ENCODE peak calls at places on chromosomes 4 and X, in four cellular contexts. X, Y, D and S are unnamed samples.

GRCh38 chr4:1899149-1900086 is 28.2 kb downstream of the NSD2 start:
- DNase-seq in X (peak), Y (peak), D (peak), S (peak)

GRCh38 chr4:134499074-134499473 is 297.5 kb upstream of the PABPC4L start:
- DNase-seq in X (no peak), Y (no peak), D (no peak), S (no peak)

GRCh38 chr4:153346563-153346962 is 2.1 kb downstream of the MND1 start:
- DNase-seq in X (no peak), Y (peak), D (no peak), S (no peak)

GRCh38 chr4:55742655-55743191 is 76.9 kb upstream of the EXOC1L start:
- DNase-seq in X (peak), Y (peak), D (no peak), S (peak)

GRCh38 chrX:119399772-119400101 is 601 bp downstream of the SLC25A43 start:
- DNase-seq in X (no peak), Y (no peak), D (no peak), S (no peak)

GRCh38 chr4:7857238-7857701 is 82.4 kb downstream of the AFAP1 start:
- DNase-seq in X (no peak), Y (no peak), D (no peak), S (no peak)

GRCh38 chr4:8703857-8704495 is 111.4 kb downstream of the CPZ start:
- DNase-seq in X (no peak), Y (no peak), D (no peak), S (no peak)

GRCh38 chrX:45351478-45351877 is 150.8 kb upstream of the DIPK2B start:
- DNase-seq in X (no peak), Y (no peak), D (no peak), S (no peak)

GRCh38 chr4:57303012-57303751 is 193.0 kb upstream of the IGFBP7 start:
- DNase-seq in X (no peak), Y (no peak), D (no peak), S (no peak)

GRCh38 chrX:54811301-54811885 is 3.8 kb downstream of the MAGED2 start:
- DNase-seq in X (no peak), Y (no peak), D (no peak), S (no peak)

GRCh38 chrX:134760671-134761070 is 102.4 kb upstream of the PLAC1 start:
- DNase-seq in X (no peak), Y (no peak), D (no peak), S (no peak)

GRCh38 chr4:101199507-101200285 is 147.6 kb downstream of the PPP3CA start:
- DNase-seq in X (no peak), Y (no peak), D (no peak), S (no peak)

GRCh38 chr4:44532851-44533250 is 84.2 kb upstream of the KCTD8 start:
- DNase-seq in X (no peak), Y (no peak), D (no peak), S (no peak)

GRCh38 chr4:17347445-17347844 is 164.4 kb downstream of the QDPR start:
- DNase-seq in X (peak), Y (peak), D (no peak), S (peak)

GRCh38 chr4:119165767-119166166 is 30.1 kb downstream of the MYOZ2 start:
- DNase-seq in X (no peak), Y (no peak), D (no peak), S (no peak)

GRCh38 chr4:119172223-119172622 is 36.6 kb downstream of the MYOZ2 start:
- DNase-seq in X (no peak), Y (no peak), D (no peak), S (no peak)

GRCh38 chr4:119170195-119170594 is 34.6 kb downstream of the MYOZ2 start:
- DNase-seq in X (no peak), Y (no peak), D (no peak), S (no peak)
- TF ChIP-seq REST in X (no peak), Y (no peak), D (no peak), S (no peak)

DNA sequence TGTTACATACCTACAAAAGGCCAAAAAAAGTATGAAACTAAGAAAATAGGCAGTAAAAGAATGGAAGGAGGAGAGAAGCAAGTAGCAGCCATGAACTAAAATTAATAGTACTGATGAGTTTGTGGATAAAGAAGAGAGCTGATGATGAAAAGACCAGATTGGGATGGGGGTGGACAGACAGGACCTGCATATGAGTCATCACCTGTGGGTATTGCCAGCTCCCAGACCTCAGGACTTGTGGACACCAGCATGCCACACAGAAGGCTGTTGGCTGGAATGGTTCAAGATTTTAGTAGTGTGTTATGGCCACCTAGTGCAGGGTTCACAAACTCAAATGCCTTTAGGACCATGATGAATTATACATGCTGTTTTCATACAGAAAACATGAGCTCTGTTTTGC is 58.9 kb downstream of the ARX start:
- DNase-seq in X (no peak), Y (no peak), D (no peak), S (no peak)
- TF ChIP-seq MYC in X (no peak), Y (no peak), D (no peak), S (no peak)

GRCh38 chrX:130027569-130027968 is 45.1 kb downstream of the BCORL1 start:
- DNase-seq in X (no peak), Y (no peak), D (no peak), S (no peak)

GRCh38 chrX:130030826-130031225 is 48.4 kb downstream of the BCORL1 start:
- DNase-seq in X (no peak), Y (no peak), D (no peak), S (no peak)

GRCh38 chrX:130034178-130034577 is 51.7 kb downstream of the BCORL1 start:
- DNase-seq in X (no peak), Y (no peak), D (no peak), S (no peak)

GRCh38 chrX:130028196-130028595 is 45.8 kb downstream of the BCORL1 start:
- DNase-seq in X (no peak), Y (peak), D (no peak), S (peak)

GRCh38 chrX:130032552-130032951 is 50.1 kb downstream of the BCORL1 start:
- DNase-seq in X (no peak), Y (no peak), D (no peak), S (no peak)
- TF ChIP-seq REST in X (no peak), Y (no peak), D (no peak), S (no peak)

GRCh38 chr4:123106741-123107140 is 184.3 kb upstream of the NUDT6 start:
- DNase-seq in X (no peak), Y (no peak), D (no peak), S (no peak)
- TF ChIP-seq MYC in X (no peak), Y (no peak), D (no peak), S (no peak)

GRCh38 chrX:155070975-155071693 is at the start of the genes BRCC3, CMC4 and MTCP1:
- DNase-seq in X (peak), Y (peak), D (peak), S (peak)
- TF ChIP-seq REST in X (no peak), Y (peak), D (no peak), S (no peak)